ENCODE peak calls at places on chromosomes 6 and 20, in nine cellular contexts. H is uterus, F is breast epithelium, S is HCT116, K is IMR-90, G is adrenal gland, N is heart left ventricle, E is vagina, X is body of pancreas. Y is an unnamed sample.
A peak's percentile ranks its signal among the peaks of the same experiment; 100 is the strongest.

GRCh38 chr20:20184149-20184548 is 131.8 kb downstream of the CFAP61 start:
- DNase-seq in H (no peak), F (no peak), S (no peak), K (no peak), G (no peak), N (no peak), E (no peak), X (no peak), Y (no peak)

GRCh38 chr6:99587792-99588191 is 18.8 kb upstream of the PRDM13 start:
- DNase-seq in H (no peak), F (no peak), S (no peak), K (no peak), G (no peak), N (no peak), E (no peak), X (no peak), Y (no peak)

GRCh38 chr20:59571591-59572314 is 32.6 kb upstream of the PHACTR3 start:
- DNase-seq in H (peak; percentile 62), F (no peak), S (peak; percentile 12), K (peak; percentile 38), G (peak; percentile 65), N (peak; percentile 47), E (no peak), X (peak; percentile 65), Y (peak; percentile 51)

GRCh38 chr6:35417979-35418661 is 34.0 kb upstream of the FANCE start:
- DNase-seq in H (no peak), F (no peak), S (no peak), K (no peak), G (no peak), N (no peak), E (no peak), X (no peak), Y (no peak)

GRCh38 chr20:46832555-46832954 is 62.1 kb upstream of the EYA2 start:
- DNase-seq in H (no peak), F (no peak), S (no peak), K (peak; percentile 41), G (no peak), N (no peak), E (no peak), X (no peak), Y (no peak)

GRCh38 chr6:139354177-139354576 is 20.3 kb downstream of the CITED2 start:
- DNase-seq in H (no peak), F (no peak), S (no peak), K (no peak), G (no peak), N (no peak), E (no peak), X (no peak), Y (no peak)

GRCh38 chr6:149166747-149167146 is 150.8 kb upstream of the TAB2 start:
- DNase-seq in H (no peak), F (no peak), S (no peak), K (no peak), G (no peak), N (no peak), E (no peak), X (no peak), Y (peak; percentile 33)

GRCh38 chr6:12182676-12183075 is 107.5 kb upstream of the EDN1 start:
- DNase-seq in H (no peak), F (no peak), S (no peak), K (peak; percentile 74), G (no peak), N (no peak), E (no peak), X (no peak), Y (no peak)

GRCh38 chr6:165858571-165858970 is 195.5 kb upstream of the PDE10A start:
- DNase-seq in H (no peak), F (no peak), S (no peak), K (peak; percentile 44), G (no peak), N (no peak), E (no peak), X (no peak), Y (no peak)

GRCh38 chr20:45545754-45546453 is 1.3 kb downstream of the EPPIN start:
- DNase-seq in H (no peak), F (no peak), S (peak; percentile 21), K (peak; percentile 37), G (no peak), N (no peak), E (peak; percentile 27), X (no peak), Y (peak; percentile 6)

GRCh38 chr6:76940186-76940585 is 523.1 kb downstream of the HTR1B start:
- DNase-seq in H (no peak), F (no peak), S (no peak), K (no peak), G (no peak), N (no peak), E (no peak), X (no peak), Y (no peak)

GRCh38 chr6:53761036-53761435 is 33.8 kb upstream of the LRRC1 start:
- DNase-seq in H (no peak), F (no peak), S (no peak), K (peak; percentile 16), G (no peak), N (no peak), E (no peak), X (no peak), Y (no peak)

GRCh38 chr6:159104931-159105330 is 60.1 kb upstream of the TAGAP start:
- DNase-seq in H (no peak), F (peak; percentile 62), S (no peak), K (no peak), G (no peak), N (no peak), E (peak; percentile 65), X (no peak), Y (peak; percentile 12)
- H3K4me3 ChIP-seq in H (no peak overlapping the region), F (no peak overlapping the region), S (no peak overlapping the region), K (no peak overlapping the region), G (no peak overlapping the region), N (no peak overlapping the region), E (no peak overlapping the region), X (no peak overlapping the region), Y (no peak overlapping the region)

GRCh38 chr20:57715268-57715904 is 5.6 kb upstream of the PMEPA1 start:
- DNase-seq in H (no peak), F (no peak), S (no peak), K (no peak), G (no peak), N (no peak), E (no peak), X (no peak), Y (no peak)

GRCh38 chr20:57713951-57714350 is 4.1 kb upstream of the PMEPA1 start:
- DNase-seq in H (no peak), F (no peak), S (no peak), K (no peak), G (no peak), N (no peak), E (no peak), X (no peak), Y (peak; percentile 46)

GRCh38 chr20:57713505-57713903 is 3.7 kb upstream of the PMEPA1 start:
- DNase-seq in H (no peak), F (no peak), S (no peak), K (no peak), G (no peak), N (no peak), E (no peak), X (no peak), Y (no peak)

GRCh38 chr20:57716202-57716601 is 6.4 kb upstream of the PMEPA1 start:
- DNase-seq in H (no peak), F (no peak), S (no peak), K (peak; percentile 81), G (no peak), N (no peak), E (no peak), X (no peak), Y (no peak)

DNA sequence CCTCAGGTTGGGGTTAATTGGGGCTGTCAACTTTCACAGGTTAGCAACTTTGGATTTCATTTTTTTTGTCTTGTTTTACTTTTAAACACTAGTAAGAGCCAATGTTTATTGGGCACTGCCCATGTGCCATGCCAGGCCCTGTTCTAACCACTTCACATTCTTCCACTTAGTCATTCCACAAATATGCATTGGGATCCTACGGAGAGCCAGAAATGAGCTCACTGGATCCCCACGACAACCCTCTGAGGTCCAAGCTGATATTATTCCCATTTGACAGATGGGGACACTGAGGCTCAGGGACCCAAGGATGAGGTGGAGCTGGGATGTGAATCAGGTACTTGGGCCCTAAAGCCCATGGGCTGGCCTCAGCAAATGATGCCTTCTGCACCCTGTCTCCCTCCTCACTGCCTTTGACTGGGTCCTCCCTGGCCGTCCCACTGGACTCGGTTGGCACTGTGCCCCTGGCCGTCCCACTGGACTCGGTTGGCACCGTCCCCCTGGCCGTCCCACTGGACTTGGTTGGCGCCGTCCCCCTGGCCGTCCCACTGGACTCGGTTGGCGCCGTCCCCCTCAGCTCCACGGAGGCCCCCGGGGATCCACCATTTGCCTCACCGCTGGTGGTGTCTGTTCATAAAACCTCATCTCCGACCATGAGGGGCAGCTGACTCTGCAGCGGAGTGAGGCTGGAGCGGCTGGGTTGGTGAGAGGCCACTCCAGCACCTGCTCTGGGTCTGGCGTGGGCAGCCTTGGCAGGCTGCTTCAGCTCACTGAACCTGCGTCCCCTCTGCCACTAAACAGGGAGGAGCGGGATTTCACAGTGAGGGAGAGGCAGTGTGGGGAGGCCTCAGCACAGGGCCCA is 4.8 kb upstream of the PMEPA1 start:
- DNase-seq in H (no peak), F (no peak), S (no peak), K (peak; percentile 69), G (no peak), N (no peak), E (no peak), X (no peak), Y (peak; percentile 69)
- H3K4me1 ChIP-seq in H (no peaks in the 10 kb centered on the region), F (no peaks in the 10 kb centered on the region), S (peaks cover 14% of the 10 kb centered on the region), K (peaks cover 18% of the 10 kb centered on the region), G (no peaks in the 10 kb centered on the region), N (peaks cover 73% of the 10 kb centered on the region), E (peaks cover 51% of the 10 kb centered on the region), X (peaks cover 42% of the 10 kb centered on the region), Y (peaks cover 54% of the 10 kb centered on the region)

GRCh38 chr6:75489025-75489424 is 4.6 kb downstream of the FILIP1 start:
- DNase-seq in H (no peak), F (no peak), S (no peak), K (peak; percentile 27), G (no peak), N (no peak), E (no peak), X (no peak), Y (no peak)

GRCh38 chr6:75494290-75494689 is 690 bp upstream of the FILIP1 start:
- DNase-seq in H (no peak), F (no peak), S (no peak), K (no peak), G (no peak), N (no peak), E (no peak), X (no peak), Y (no peak)

GRCh38 chr6:75492769-75493168 is 831 bp downstream of the FILIP1 start:
- DNase-seq in H (no peak), F (no peak), S (no peak), K (no peak), G (no peak), N (no peak), E (no peak), X (peak; percentile 29), Y (no peak)

GRCh38 chr6:75491302-75491701 is 2.3 kb downstream of the FILIP1 start:
- DNase-seq in H (no peak), F (no peak), S (no peak), K (no peak), G (no peak), N (peak; percentile 37), E (no peak), X (no peak), Y (no peak)

GRCh38 chr6:75493400-75494064 is at the start of gene FILIP1:
- DNase-seq in H (peak; percentile 55), F (no peak), S (no peak), K (peak; percentile 56), G (peak; percentile 30), N (peak; percentile 83), E (no peak), X (peak; percentile 80), Y (peak; percentile 27)
- TF ChIP-seq POLR2A in H (peak; percentile 68), F (no peak), S (no peak), K (no peak), G (no peak), N (peak; percentile 85), E (no peak), X (no peak), Y (no peak)

GRCh38 chr20:41121399-41121798 is 15.9 kb upstream of the PLCG1 start:
- DNase-seq in H (no peak), F (no peak), S (no peak), K (no peak), G (no peak), N (no peak), E (no peak), X (no peak), Y (no peak)
- H3K4me3 ChIP-seq in H (no peak overlapping the region), F (no peak overlapping the region), S (no peak overlapping the region), K (no peak overlapping the region), G (no peak overlapping the region), N (no peak overlapping the region), E (no peak overlapping the region), X (no peak overlapping the region), Y (no peak overlapping the region)